ENCODE peak calls at places on chromosomes 5 and 9, in four cellular contexts. A is nephron progenitor cell, T is NCI-H1105, H is H9. N is an unnamed sample.

GRCh38 chr5:135883441-135883840 is 12.2 kb downstream of the IL9 start:
- DNase-seq in T (no peak), H (peak), A (no peak), N (no peak)

GRCh38 chr5:100902406-100903035 is 561 bp downstream of the ST8SIA4 start:
- DNase-seq in A (no peak), T (no peak), H (peak), N (peak)

GRCh38 chr5:138033916-138034315 is 1.0 kb upstream of the FAM13B start:
- DNase-seq in H (no peak), A (no peak), T (no peak), N (no peak)

GRCh38 chr9:137323531-137324331 is 21.7 kb upstream of the NRARP start:
- DNase-seq in A (no peak), H (peak), T (no peak), N (no peak)

GRCh38 chr9:83013867-83014605 is 48.9 kb downstream of the RASEF start:
- DNase-seq in H (no peak), T (no peak), A (no peak), N (no peak)

GRCh38 chr9:77449177-77450092 is 198.7 kb downstream of the GNA14 start:
- DNase-seq in H (no peak), A (no peak), T (no peak), N (no peak)

GRCh38 chr5:151678146-151678545 is 8.6 kb downstream of the SPARC start:
- DNase-seq in A (no peak), H (no peak), T (no peak), N (no peak)

GRCh38 chr9:71911908-71912325 is 478 bp downstream of the C9orf85 start:
- DNase-seq in A (no peak), T (no peak), H (no peak), N (no peak)

GRCh38 chr5:171848487-171848886 is 62.9 kb downstream of the SMIM23 start:
- DNase-seq in A (no peak), H (no peak), T (no peak), N (no peak)

GRCh38 chr5:141192110-141192725 is at the start of gene PCDHB10:
- DNase-seq in A (peak), H (peak), T (no peak), N (no peak)

GRCh38 chr9:75866273-75866871 is 24.1 kb upstream of the PCSK5 start:
- DNase-seq in T (peak), A (peak), H (no peak), N (no peak)

N was measured in activated T-helper 1 cell treated with anti-CD3 and anti-CD28 coated beads, Interleukin-12 subunit alpha, Interleukin-12 subunit beta, Interleukin-2, Interleukin-4 antibody, amounts not matched to agents 30 ng/mL and 10 ng/mL and 1 ng/mL, durations not matched to agents 14 hours and 24 hours and 36 hours.